ENCODE peak calls at places on chromosomes 16 and 17, in four cellular contexts. L is H1, W is HepG2, Z is GM12878. A is an unnamed sample. For H3K27me3, the result is how much of the 10 kb centered on the place peaks cover.

GRCh38 chr17:55769625-55770000 is 18.8 kb downstream of the PCTP start:
- DNase-seq in L (no peak), W (no peak), Z (no peak), A (no peak)

GRCh38 chr17:33049781-33050414 is 58.3 kb downstream of the SPACA3 start:
- DNase-seq in L (peak), W (peak), Z (no peak), A (peak)

GRCh38 chr17:79082311-79083190 is 7.9 kb downstream of the ENGASE start:
- DNase-seq in L (peak), W (peak), Z (no peak), A (peak)

GRCh38 chr16:31513126-31513525 is 4.9 kb upstream of the RUSF1 start:
- DNase-seq in L (no peak), W (no peak), Z (no peak), A (no peak)

GRCh38 chr16:86418981-86419380 is 91.3 kb upstream of the FOXF1 start:
- DNase-seq in L (no peak), W (no peak), Z (no peak), A (no peak)

GRCh38 chr17:37844158-37844976 is 79.8 kb upstream of the TBC1D3K start:
- DNase-seq in L (peak), W (peak), Z (no peak), A (no peak)

GRCh38 chr17:15262291-15263205 is 2.6 kb downstream of the PMP22 start:
- DNase-seq in L (peak), W (no peak), Z (no peak), A (peak)

GRCh38 chr17:75558666-75559530 is 28.7 kb upstream of the MYO15B start:
- DNase-seq in L (no peak), W (no peak), Z (no peak), A (no peak)

GRCh38 chr16:72997141-72997542 is 50.8 kb downstream of the ZFHX3 start:
- DNase-seq in L (no peak), W (no peak), Z (no peak), A (no peak)

GRCh38 chr16:67173808-67174705 is 3.7 kb downstream of the NOL3 start:
- DNase-seq in L (peak), W (peak), Z (no peak), A (no peak)

GRCh38 chr17:45332989-45333701 is 16.3 kb upstream of the MAP3K14 start:
- DNase-seq in L (no peak), W (no peak), Z (no peak), A (no peak)

GRCh38 chr16:10511829-10512228 is 68.6 kb downstream of the EMP2 start:
- DNase-seq in L (no peak), W (no peak), Z (no peak), A (no peak)

GRCh38 chr16:85969159-85969558 is 70.2 kb downstream of the IRF8 start:
- DNase-seq in L (no peak), W (no peak), Z (no peak), A (no peak)

GRCh38 chr17:1362065-1362848 is 37.8 kb downstream of the YWHAE start:
- DNase-seq in L (no peak), W (no peak), Z (no peak), A (no peak)

GRCh38 chr16:86322840-86323239 is 187.5 kb upstream of the FOXF1 start:
- DNase-seq in L (no peak), W (no peak), Z (no peak), A (no peak)

GRCh38 chr17:5127910-5128309 is 12.1 kb downstream of the USP6 start:
- DNase-seq in L (no peak), W (no peak), Z (no peak), A (no peak)

GRCh38 chr17:7997186-7997585 is 5.2 kb upstream of the GUCY2D start:
- DNase-seq in L (no peak), W (peak), Z (no peak), A (no peak)

GRCh38 chr16:23499801-23500200 is 10.5 kb downstream of the GGA2 start:
- DNase-seq in L (peak), W (no peak), Z (no peak), A (no peak)

GRCh38 chr17:3890082-3890892 is 2.6 kb downstream of the CAMKK1 start:
- DNase-seq in L (no peak), W (no peak), Z (no peak), A (no peak)

GRCh38 chr17:68431661-68432071 is 25.6 kb downstream of the WIPI1 start:
- DNase-seq in L (peak), W (peak), Z (no peak), A (no peak)

DNA sequence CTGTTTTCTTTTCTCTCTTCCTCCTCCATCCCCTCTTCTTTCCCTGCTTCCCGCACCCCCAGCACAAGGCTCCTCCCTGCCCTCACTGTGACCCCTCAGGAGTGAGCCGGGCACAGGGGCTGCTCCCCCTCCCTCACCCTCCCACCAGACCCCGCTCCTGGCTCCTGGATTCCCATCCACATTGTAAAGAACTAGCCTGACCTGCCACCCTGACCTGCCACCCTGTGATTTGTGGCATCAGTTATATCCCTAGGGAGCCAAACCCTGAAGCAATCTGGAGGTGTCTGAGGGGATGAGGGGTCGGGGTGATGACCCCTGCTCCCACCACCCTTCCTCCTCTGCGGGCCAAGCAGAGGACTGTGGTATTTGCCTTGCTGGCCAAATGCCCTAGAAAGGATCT is 98.0 kb upstream of the LHX1 start:
- DNase-seq in L (no peak), W (no peak), Z (no peak), A (no peak)
- H3K27me3 ChIP-seq in L (under half), W (under half), Z (under half), A (under half)

GRCh38 chr16:87457724-87458423 is 35.0 kb downstream of the ZCCHC14 start:
- DNase-seq in L (no peak), W (no peak), Z (peak), A (peak)
- TF ChIP-seq SUZ12 in L (no peak), W (no peak), Z (no peak), A (no peak)

DNA sequence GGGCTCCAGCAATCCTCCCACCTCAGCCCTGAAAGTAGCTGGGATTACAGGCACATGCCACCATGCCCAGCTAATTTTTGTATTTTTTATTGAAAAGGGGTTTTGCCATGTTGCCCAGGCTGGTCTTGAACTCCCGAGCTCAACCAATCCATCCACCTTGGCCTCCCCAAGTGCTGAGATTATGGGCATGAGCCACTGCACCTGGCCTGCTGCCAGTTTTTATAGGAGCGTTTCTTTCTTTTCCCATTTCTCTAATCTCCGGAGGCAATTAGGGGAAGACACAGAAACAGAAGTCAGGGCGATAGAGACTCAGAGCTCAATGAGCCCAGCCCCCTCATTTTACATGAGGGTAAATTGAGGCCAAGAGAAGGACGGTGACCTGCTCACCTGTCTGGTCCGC is 10.4 kb downstream of the MGAT5B start:
- DNase-seq in L (no peak), W (no peak), Z (no peak), A (no peak)
- H3K27me3 ChIP-seq in L (under half), W (half or more), Z (under half), A (under half)

DNA sequence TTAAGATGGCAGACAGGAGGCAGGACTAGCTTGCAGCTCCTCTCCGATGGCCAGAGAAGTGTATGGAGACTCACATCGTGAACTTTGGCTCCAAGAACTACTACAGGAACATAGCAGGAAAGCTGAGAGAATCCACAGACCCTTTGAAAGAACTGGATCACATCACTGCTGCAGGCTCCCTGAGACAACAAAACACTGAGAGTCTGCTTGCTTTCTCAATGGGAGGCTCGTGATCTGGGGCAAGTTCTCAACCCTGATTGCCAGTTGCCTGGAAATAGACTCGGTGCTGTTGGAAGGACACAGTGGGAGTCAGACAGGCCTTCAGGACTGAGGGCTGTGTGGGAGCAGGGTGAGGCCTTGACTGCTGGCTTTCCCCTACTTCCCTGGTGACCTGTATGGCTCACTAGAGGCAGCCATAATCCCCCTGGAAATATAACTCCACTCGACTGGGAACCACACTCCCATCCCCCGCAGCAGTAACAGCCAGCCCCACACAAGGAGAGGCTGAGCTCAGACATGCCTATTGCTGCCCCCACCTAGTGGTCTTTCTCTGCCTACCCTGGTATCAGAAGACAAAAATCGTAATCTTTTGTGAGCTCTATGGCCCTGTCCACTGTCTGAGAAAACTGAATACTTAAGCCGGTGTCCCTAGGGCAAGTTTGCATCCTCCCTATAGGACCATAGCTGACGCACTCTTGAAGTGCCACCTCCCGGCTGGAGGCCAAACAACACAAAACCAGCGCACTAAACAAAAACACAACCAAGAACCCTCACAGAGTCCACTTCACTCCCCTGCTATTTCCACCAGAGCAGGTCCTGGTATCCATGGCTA is 238.4 kb downstream of the CEP112 start:
- DNase-seq in L (no peak), W (peak), Z (no peak), A (no peak)
- TF ChIP-seq SUZ12 in L (no peak), W (no peak), Z (no peak), A (no peak)

GRCh38 chr17:49942918-49943317 is 26.1 kb upstream of the DLX4 start:
- DNase-seq in L (no peak), W (no peak), Z (no peak), A (no peak)
- H3K27me3 ChIP-seq in L (under half), W (half or more), Z (under half), A (under half)